ENCODE peak calls at places on chromosome 17, in four cellular contexts. L, Z, F and W are unnamed samples.

GRCh38 chr17:57215317-57215716 is 41.0 kb upstream of the MSI2 start:
- DNase-seq in Z (peak; percentile 84), F (no peak), L (peak; percentile 36), W (peak; percentile 36)

GRCh38 chr17:50280068-50280467 is 5.8 kb downstream of the TMEM92 start:
- DNase-seq in Z (no peak), F (no peak), L (peak; percentile 47), W (no peak)

GRCh38 chr17:79042421-79043190 is 18.6 kb downstream of the C1QTNF1 start:
- DNase-seq in F (no peak), Z (peak; percentile 95), L (no peak), W (peak; percentile 62)

GRCh38 chr17:7014995-7015586 is 2.7 kb downstream of the RNASEK start:
- DNase-seq in L (peak; percentile 59), Z (no peak), F (no peak), W (peak; percentile 69)

GRCh38 chr17:58303981-58304734 is 23.4 kb upstream of the MPO start:
- DNase-seq in F (no peak), L (peak; percentile 55), Z (peak; percentile 73), W (peak; percentile 31)

GRCh38 chr17:77555741-77556291 is 402.7 kb upstream of the TNRC6C start:
- DNase-seq in F (no peak), L (peak; percentile 60), Z (peak; percentile 25), W (peak; percentile 22)

GRCh38 chr17:8012996-8013640 is 10.7 kb downstream of the GUCY2D start:
- DNase-seq in Z (no peak), F (no peak), L (no peak), W (no peak)

GRCh38 chr17:27985736-27986394 is 56.6 kb upstream of the NLK start:
- DNase-seq in L (no peak), Z (no peak), F (no peak), W (no peak)

GRCh38 chr17:7295230-7296180 is 1.1 kb upstream of the YBX2 start:
- DNase-seq in L (no peak), Z (peak; percentile 47), F (no peak), W (no peak)

GRCh38 chr17:73410586-73411329 is 99.0 kb upstream of the CDC42EP4 start:
- DNase-seq in F (no peak), L (no peak), Z (no peak), W (no peak)

GRCh38 chr17:28644782-28645575 is at the start of gene BLTP2:
- DNase-seq in Z (peak; percentile 90), F (peak; percentile 57), L (peak; percentile 99), W (peak; percentile 93)

GRCh38 chr17:69607162-69607834 is 192.8 kb downstream of the MAP2K6 start:
- DNase-seq in F (peak; percentile 17), Z (peak; percentile 86), L (peak; percentile 85), W (peak; percentile 78)

GRCh38 chr17:64245218-64246145 is 17.6 kb downstream of the TEX2 start:
- DNase-seq in Z (peak; percentile 95), L (no peak), F (no peak), W (no peak)

GRCh38 chr17:57956311-57957119 is 1.3 kb upstream of the CUEDC1 start:
- DNase-seq in L (no peak), Z (no peak), F (no peak), W (no peak)

GRCh38 chr17:8680850-8681174 is 50.3 kb upstream of the MYH10 start:
- DNase-seq in F (no peak), L (no peak), Z (no peak), W (no peak)

GRCh38 chr17:17782425-17783120 is 54.2 kb downstream of the SREBF1 start:
- DNase-seq in L (peak; percentile 54), Z (peak; percentile 16), F (no peak), W (no peak)

GRCh38 chr17:57102122-57102521 is 17.1 kb downstream of the AKAP1 start:
- DNase-seq in Z (no peak), L (no peak), F (no peak), W (no peak)

GRCh38 chr17:64202683-64203430 is 60.2 kb downstream of the TEX2 start:
- DNase-seq in L (no peak), F (no peak), Z (peak; percentile 86), W (no peak)

GRCh38 chr17:29039764-29040598 is 3.0 kb upstream of the PIPOX start:
- DNase-seq in F (no peak), L (peak; percentile 19), Z (peak; percentile 2), W (peak; percentile 5)

GRCh38 chr17:41806685-41807445 is 4.9 kb downstream of the P3H4 start:
- DNase-seq in Z (no peak), F (no peak), L (no peak), W (no peak)

GRCh38 chr17:7261377-7262191 is 694 bp downstream of the CLDN7 start:
- DNase-seq in L (peak; percentile 38), Z (no peak), F (no peak), W (no peak)

GRCh38 chr17:77720946-77721822 is 237.3 kb upstream of the TNRC6C start:
- DNase-seq in Z (no peak), F (no peak), L (no peak), W (no peak)

GRCh38 chr17:82350182-82351030 is 8.6 kb upstream of the TEX19 start:
- DNase-seq in Z (no peak), L (no peak), F (no peak), W (no peak)

GRCh38 chr17:64057701-64058263 is 37.3 kb upstream of the ICAM2 start:
- DNase-seq in L (no peak), F (no peak), Z (peak; percentile 84), W (no peak)

GRCh38 chr17:13306310-13306962 is 288.6 kb upstream of the ELAC2 start:
- DNase-seq in F (no peak), Z (peak; percentile 86), L (peak; percentile 71), W (peak; percentile 88)

GRCh38 chr17:78915872-78916632 is 9.1 kb downstream of the TIMP2 start:
- DNase-seq in L (no peak), Z (peak; percentile 77), F (no peak), W (peak; percentile 66)

GRCh38 chr17:4900231-4901107 is 1.1 kb downstream of the C17orf107 start:
- DNase-seq in L (no peak), F (no peak), Z (no peak), W (no peak)

GRCh38 chr17:998111-998510 is 1.2 kb downstream of the TIMM22 start:
- DNase-seq in L (no peak), Z (no peak), F (no peak), W (no peak)

GRCh38 chr17:43608313-43608712 is 53.4 kb downstream of the MEOX1 start:
- DNase-seq in Z (peak; percentile 27), L (no peak), F (no peak), W (no peak)

DNA sequence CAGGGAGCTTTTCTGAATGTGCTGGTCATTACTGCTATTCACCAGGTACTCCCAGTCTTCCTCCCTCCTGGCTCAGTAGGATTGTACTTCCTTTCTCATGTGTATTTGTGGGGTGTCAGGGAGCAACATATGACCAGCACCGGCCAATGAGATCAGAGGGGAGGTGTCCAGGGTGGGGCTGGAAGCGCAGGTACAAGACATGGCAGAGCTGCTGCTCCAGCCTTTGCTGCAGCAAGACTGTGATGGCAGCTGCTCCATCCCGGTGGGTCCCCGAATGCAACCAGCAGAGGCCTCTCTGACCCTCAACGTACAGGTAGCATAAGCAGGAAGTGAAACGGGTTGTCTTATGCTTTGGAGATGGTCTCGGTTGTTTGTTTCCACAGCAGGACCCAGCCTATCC is 53.8 kb upstream of the CACNG5 start:
- DNase-seq in L (no peak), Z (no peak), F (no peak), W (no peak)
- H3K4me1 ChIP-seq in L (no peaks in the 10 kb centered on the region), Z (no peaks in the 10 kb centered on the region), F (no peaks in the 10 kb centered on the region), W (no peaks in the 10 kb centered on the region)

DNA sequence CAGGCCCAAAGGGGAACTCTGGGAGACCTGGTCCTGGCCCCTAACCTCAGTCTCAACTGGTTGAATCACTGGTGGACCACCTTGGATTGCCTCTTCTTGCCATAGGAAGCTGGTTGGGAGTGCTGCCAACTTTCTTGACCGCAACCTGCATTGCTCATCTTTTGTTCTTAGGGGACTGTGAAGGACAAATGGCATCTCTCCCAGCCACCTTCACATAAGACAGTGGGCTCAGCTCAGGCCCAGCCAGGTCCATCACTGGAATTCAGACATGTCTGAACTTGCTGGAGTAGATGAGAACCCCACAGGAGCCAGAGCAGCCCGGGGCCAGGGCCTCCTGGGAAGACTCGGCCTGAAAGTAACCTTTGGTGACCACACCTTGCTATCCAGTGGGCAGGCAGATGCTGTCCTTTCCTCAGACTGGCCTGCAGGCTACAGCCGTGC is 18.8 kb downstream of the ADORA2B start:
- DNase-seq in L (no peak), F (peak; percentile 99), Z (peak; percentile 98), W (peak; percentile 60)
- H3K79me2 ChIP-seq in L (peaks cover 5% of the 10 kb centered on the region), F (peaks cover 67% of the 10 kb centered on the region), Z (peaks cover 88% of the 10 kb centered on the region), W (no peaks in the 10 kb centered on the region)

GRCh38 chr17:31431098-31431794 is 39.8 kb downstream of the RAB11FIP4 start:
- DNase-seq in Z (no peak), L (no peak), F (no peak), W (no peak)

GRCh38 chr17:31434404-31435050 is 43.1 kb downstream of the RAB11FIP4 start:
- DNase-seq in Z (no peak), L (no peak), F (no peak), W (no peak)

GRCh38 chr17:31433811-31434210 is 42.3 kb downstream of the RAB11FIP4 start:
- DNase-seq in Z (no peak), F (no peak), L (no peak), W (no peak)

GRCh38 chr17:31431795-31432658 is 40.6 kb downstream of the RAB11FIP4 start:
- DNase-seq in F (no peak), L (no peak), Z (no peak), W (no peak)

DNA sequence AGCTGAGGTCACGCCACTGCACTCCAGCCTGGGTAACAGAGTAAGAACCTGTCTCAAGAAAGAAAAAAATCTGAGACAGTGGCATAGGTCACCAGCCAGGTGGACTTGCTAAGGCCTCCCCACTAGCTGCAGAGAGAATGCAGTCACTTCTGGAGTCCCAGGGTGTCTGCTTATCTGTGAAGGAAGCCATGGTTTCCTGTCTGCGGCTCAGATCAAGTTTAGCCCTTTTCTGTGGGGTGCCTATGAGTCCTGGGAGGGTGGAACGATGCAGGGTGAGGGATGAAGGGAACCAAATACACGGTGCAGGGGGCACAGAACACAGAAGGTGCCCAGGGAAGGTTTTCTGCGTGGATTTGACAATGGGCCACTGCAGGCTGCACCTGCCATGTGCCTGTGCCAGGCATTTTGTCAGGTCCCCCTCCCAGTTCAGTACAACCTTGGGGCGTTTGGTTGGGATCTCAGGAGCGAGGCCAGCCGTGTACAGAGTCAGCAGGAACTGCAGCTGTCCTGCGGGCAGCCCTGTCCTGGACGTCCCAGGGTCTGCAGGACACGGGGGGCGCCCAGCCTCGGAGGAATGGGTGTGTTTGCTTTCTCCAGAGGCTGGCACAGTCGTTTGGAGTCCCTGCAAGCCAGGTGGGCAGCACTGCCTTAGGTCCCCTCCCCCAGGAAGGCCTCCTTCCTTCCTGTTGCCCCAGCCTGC is 41.8 kb downstream of the RAB11FIP4 start:
- DNase-seq in L (no peak), Z (no peak), F (no peak), W (no peak)
- H3K4me1 ChIP-seq in L (no peaks in the 10 kb centered on the region), Z (no peaks in the 10 kb centered on the region), F (no peaks in the 10 kb centered on the region), W (peaks cover 3% of the 10 kb centered on the region)

GRCh38 chr17:48545539-48545938 is 630 bp upstream of the HOXB2 start:
- DNase-seq in F (no peak), Z (no peak), L (no peak), W (no peak)

GRCh38 chr17:48543854-48544355 is 1.0 kb downstream of the HOXB2 start:
- DNase-seq in Z (no peak), F (no peak), L (no peak), W (no peak)

GRCh38 chr17:48546187-48546923 is 1.4 kb upstream of the HOXB2 start:
- DNase-seq in L (no peak), F (no peak), Z (no peak), W (peak; percentile 83)

GRCh38 chr17:48544356-48545021 is 420 bp downstream of the HOXB2 start:
- DNase-seq in L (peak; percentile 72), Z (no peak), F (no peak), W (peak; percentile 94)

DNA sequence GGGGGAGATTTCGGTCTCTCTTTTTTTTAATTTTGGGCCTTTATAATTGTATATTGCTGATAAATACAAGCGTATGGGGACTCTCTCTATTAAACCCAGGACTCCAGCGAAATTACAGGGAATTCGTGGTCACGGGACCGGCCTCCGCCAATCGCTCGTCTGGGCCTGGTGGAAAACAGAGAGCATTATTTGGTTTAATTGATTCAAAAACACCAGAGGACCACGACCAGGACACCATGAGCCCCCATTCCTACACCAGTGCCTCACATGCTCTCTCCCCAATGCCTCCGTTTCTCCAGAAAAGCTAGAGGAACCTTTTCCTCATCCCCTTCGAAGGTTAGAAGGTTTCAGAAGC is at the start of gene HOXB2:
- DNase-seq in L (no peak), Z (no peak), F (no peak), W (peak; percentile 81)
- H3K79me2 ChIP-seq in L (peaks cover 20% of the 10 kb centered on the region), Z (no peaks in the 10 kb centered on the region), F (peaks cover 13% of the 10 kb centered on the region), W (peaks cover 91% of the 10 kb centered on the region)